ENCODE peak calls at places on chromosomes 11 and 22, in seven cellular contexts. S, J, R, N, I, E and Z are unnamed samples.

GRCh38 chr11:127275771-127276170 is 275.2 kb upstream of the KIRREL3 start:
- DNase-seq in J (no peak), E (no peak), R (no peak), S (no peak), I (no peak), N (no peak), Z (no peak)

GRCh38 chr11:112024178-112024777 is 930 bp upstream of the DLAT start:
- DNase-seq in E (no peak), I (no peak), N (no peak), S (no peak), J (peak; percentile 53), R (no peak), Z (no peak)

GRCh38 chr11:71204748-71205664 is 47.4 kb downstream of the SHANK2 start:
- DNase-seq in N (no peak), J (no peak), R (no peak), S (no peak), I (no peak), E (no peak), Z (no peak)

GRCh38 chr11:46333129-46333947 is 13.9 kb upstream of the DGKZ start:
- DNase-seq in S (no peak), I (no peak), N (no peak), E (no peak), R (no peak), J (no peak), Z (no peak)

GRCh38 chr11:105144887-105145286 is 5.3 kb upstream of the CARD18 start:
- DNase-seq in E (no peak), S (peak; percentile 54), J (no peak), R (peak; percentile 58), I (no peak), N (peak; percentile 72), Z (peak; percentile 71)

GRCh38 chr11:126790550-126790981 is 210.0 kb downstream of the KIRREL3 start:
- DNase-seq in N (peak; percentile 94), I (peak; percentile 63), R (peak; percentile 93), J (no peak), S (peak; percentile 66), E (no peak), Z (peak; percentile 2)

GRCh38 chr11:66976048-66976467 is 954 bp downstream of the C11orf86 start:
- DNase-seq in E (no peak), R (no peak), J (peak; percentile 63), S (peak; percentile 34), I (peak; percentile 53), N (no peak), Z (no peak)

GRCh38 chr11:94912806-94913205 is 60.5 kb downstream of the CWC15 start:
- DNase-seq in J (no peak), I (no peak), N (no peak), S (no peak), E (no peak), R (no peak), Z (no peak)

GRCh38 chr11:93740031-93740801 is 1.1 kb downstream of the TAF1D start:
- DNase-seq in I (peak; percentile 25), R (peak; percentile 41), N (peak; percentile 67), E (no peak), J (no peak), S (peak; percentile 29), Z (peak; percentile 59)

GRCh38 chr11:93743316-93743715 is 1.8 kb downstream of the C11orf54 start:
- DNase-seq in S (no peak), I (peak; percentile 44), N (no peak), R (no peak), J (no peak), E (no peak), Z (no peak)

GRCh38 chr11:93740802-93741093 is 547 bp downstream of the TAF1D start:
- DNase-seq in E (peak; percentile 84), S (peak; percentile 73), R (peak; percentile 38), N (peak; percentile 68), J (peak; percentile 49), I (peak; percentile 70), Z (peak; percentile 62)

GRCh38 chr11:93741882-93742226 is 382 bp downstream of the C11orf54 start:
- DNase-seq in R (peak; percentile 50), I (peak; percentile 75), E (peak; percentile 88), S (peak; percentile 66), J (no peak), N (peak; percentile 66), Z (peak; percentile 79)

DNA sequence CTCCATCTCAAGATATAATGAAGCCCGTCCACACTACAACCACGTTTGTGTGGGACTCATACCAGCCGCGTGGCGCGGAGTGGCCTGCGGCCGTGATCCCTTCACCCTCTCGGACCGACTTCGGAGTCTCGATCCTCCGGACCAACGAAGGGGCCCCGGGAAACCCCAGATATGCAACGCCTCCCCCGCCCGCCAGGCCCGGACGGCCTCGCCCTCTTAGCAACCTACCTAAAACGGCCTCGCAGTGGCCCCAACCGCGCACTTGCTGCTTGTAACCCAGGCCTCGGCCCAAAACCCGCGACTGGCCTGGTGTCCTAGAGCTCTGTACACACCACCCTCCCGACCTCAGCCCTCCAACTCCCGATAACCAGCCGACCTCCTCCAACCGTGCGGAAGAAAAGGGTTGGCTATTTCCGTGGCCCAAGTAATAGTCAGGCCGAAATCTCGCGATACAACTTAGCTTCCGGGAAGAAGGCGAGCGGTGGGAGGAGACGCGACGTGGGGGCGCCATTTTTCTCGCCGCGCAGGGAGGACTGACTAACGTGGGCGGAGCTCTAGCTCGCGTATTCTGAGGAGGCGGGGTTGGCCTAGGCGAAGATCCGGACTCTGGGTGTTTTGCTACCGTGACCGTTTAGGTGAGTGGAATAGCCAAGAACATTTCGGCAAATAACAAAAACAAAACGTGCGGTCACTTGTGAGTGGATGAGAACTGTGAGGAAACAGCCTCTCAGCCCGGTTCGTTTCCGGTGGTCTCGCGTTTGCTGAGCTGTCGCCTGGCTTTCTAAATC is at the start of the genes C11orf54 and TAF1D:
- DNase-seq in E (peak; percentile 99), I (peak; percentile 97), N (peak; percentile 98), S (peak; percentile 99), J (peak; percentile 96), R (peak; percentile 97), Z (peak; percentile 98)
- TF ChIP-seq CTCF in E (no peak), I (no peak), N (no peak), S (no peak), J (peak; percentile 11), R (peak; percentile 37), Z (no peak)

GRCh38 chr22:35632902-35633301 is 15.3 kb upstream of the APOL6 start:
- DNase-seq in J (no peak), R (no peak), N (no peak), S (no peak), E (no peak), I (no peak), Z (no peak)

GRCh38 chr22:35633520-35633919 is 14.7 kb upstream of the APOL6 start:
- DNase-seq in I (no peak), S (no peak), R (no peak), J (no peak), N (no peak), E (no peak), Z (no peak)

GRCh38 chr22:35630891-35631290 is 13.8 kb upstream of the MB start:
- DNase-seq in I (no peak), R (no peak), J (no peak), N (no peak), S (no peak), E (no peak), Z (no peak)

GRCh38 chr22:35630387-35630793 is 13.3 kb upstream of the MB start:
- DNase-seq in S (peak; percentile 67), I (peak; percentile 66), J (no peak), N (peak; percentile 80), E (no peak), R (peak; percentile 61), Z (peak; percentile 51)

DNA sequence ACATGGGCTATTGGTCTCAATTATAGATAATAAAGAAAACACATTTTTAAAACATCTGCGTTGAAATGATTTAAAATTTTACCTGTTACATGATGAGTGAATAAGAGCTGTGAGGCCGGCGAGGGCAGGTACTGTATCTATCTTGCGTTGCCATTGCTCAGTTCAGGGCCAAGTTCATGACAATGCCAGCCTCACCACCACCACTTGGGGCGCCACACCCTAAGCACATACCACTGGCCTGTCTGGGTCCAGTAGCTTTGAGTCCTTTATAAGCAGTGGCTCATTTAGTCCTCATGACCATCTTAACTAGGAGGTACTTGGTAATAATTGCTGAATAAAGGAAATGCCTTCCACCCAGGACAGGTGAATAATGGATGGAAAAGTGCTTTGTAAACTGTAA is 14.5 kb upstream of the MB start:
- DNase-seq in N (peak; percentile 31), S (peak; percentile 52), I (peak; percentile 81), E (peak; percentile 83), J (peak; percentile 58), R (no peak), Z (peak; percentile 69)
- TF ChIP-seq CTCF in N (peak; percentile 48), S (peak; percentile 67), I (peak; percentile 48), E (peak; percentile 56), J (peak; percentile 49), R (peak; percentile 74), Z (peak; percentile 70)

GRCh38 chr22:38056969-38057841 is at the start of gene PICK1:
- DNase-seq in N (peak; percentile 88), S (peak; percentile 96), E (peak; percentile 98), J (peak; percentile 93), I (peak; percentile 89), R (peak; percentile 82), Z (peak; percentile 92)
- TF ChIP-seq CTCF in N (no peak), S (no peak), E (no peak), J (no peak), I (no peak), R (no peak), Z (no peak)

GRCh38 chr22:50148991-50149721 is 21.4 kb upstream of the PANX2 start:
- DNase-seq in I (peak; percentile 67), N (peak; percentile 16), J (peak; percentile 96), R (peak; percentile 19), S (peak; percentile 56), E (peak; percentile 84), Z (peak; percentile 96)

GRCh38 chr22:50153056-50153755 is 17.3 kb upstream of the PANX2 start:
- DNase-seq in J (peak; percentile 24), S (no peak), I (no peak), N (no peak), E (no peak), R (no peak), Z (no peak)

GRCh38 chr22:50150161-50151129 is 20.1 kb upstream of the PANX2 start:
- DNase-seq in S (no peak), N (no peak), J (no peak), I (no peak), R (no peak), E (no peak), Z (peak; percentile 22)

GRCh38 chr22:50153756-50154140 is 16.8 kb upstream of the PANX2 start:
- DNase-seq in J (peak; percentile 20), N (no peak), R (no peak), E (no peak), I (no peak), S (no peak), Z (no peak)

DNA sequence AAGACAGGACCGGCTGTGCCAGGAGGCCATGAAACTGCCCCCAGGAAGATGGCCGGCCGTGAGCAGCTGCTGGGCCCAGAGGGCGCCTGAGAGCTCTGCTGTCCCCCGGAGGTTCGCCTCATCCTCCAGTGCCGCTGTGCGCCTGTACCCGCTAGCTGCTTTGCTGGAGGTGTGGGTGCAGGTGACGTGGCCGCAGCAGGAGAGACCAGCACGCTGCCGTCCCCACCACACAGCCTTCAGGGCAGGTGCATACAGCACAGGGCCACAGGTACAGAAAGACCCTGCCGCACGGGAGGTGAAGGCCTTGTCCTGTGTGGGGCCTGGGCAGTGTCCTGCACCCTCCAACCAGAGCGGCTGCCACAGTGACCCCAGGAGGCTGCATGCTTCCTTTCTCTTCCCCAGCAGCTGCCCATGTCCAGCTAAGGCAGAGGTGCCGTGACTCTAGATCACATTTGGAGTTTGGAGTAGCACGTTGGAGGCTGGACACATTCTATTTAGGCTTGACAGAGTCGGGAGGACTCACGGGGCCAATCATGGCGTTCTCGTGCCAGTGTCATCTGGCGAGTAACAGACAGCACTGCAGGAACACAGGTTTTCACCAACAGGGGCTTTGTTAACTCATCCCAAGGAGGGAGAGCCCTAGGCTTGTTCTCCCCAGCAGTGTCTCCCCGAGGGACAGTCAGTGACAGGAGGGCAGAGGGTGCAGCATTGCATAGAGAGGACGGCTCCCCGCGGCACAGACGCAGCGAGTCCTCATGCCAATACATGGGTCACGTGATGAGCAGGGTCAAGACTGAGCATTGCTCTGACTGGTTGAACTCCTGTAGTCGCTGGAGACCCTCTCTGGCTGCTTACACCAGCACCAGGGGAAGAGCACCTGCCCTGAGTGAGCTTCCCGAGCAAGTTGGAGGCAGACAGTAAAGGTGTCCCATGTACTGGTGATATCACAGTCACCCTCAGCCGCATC is 18.7 kb upstream of the PANX2 start:
- DNase-seq in N (no peak), I (no peak), R (no peak), S (no peak), J (peak; percentile 27), E (no peak), Z (no peak)
- TF ChIP-seq CTCF in N (no peak), I (no peak), R (no peak), S (no peak), J (no peak), E (no peak), Z (no peak)